ENCODE peak calls at places on chromosomes 2 and 18, in nine cellular contexts. O is A549; G is tibial artery; M is HCT116; C is GM23338; V is thoracic aorta; X is foreskin keratinocyte; N is heart left ventricle; A is CD8-positive, alpha-beta memory T cell. K is an unnamed sample.

GRCh38 chr2:63506350-63506749 is 81.9 kb downstream of the WDPCP start:
- DNase-seq in A (no peak), M (no peak), X (no peak), G (no peak), N (no peak), V (no peak), O (no peak), C (no peak), K (no peak)

GRCh38 chr18:34458371-34458770 is 233.7 kb upstream of the NOL4 start:
- DNase-seq in C (no peak), G (no peak), M (no peak), V (no peak), N (no peak), X (no peak), O (no peak), A (no peak), K (no peak)

GRCh38 chr2:191020742-191021381 is 6.9 kb upstream of the STAT1 start:
- DNase-seq in X (peak; percentile 75), C (no peak), N (peak; percentile 45), A (no peak), O (peak; percentile 67), V (no peak), G (peak; percentile 68), M (no peak), K (peak; percentile 36)

GRCh38 chr18:985301-985700 is 80.6 kb downstream of the ADCYAP1 start:
- DNase-seq in V (no peak), O (no peak), X (no peak), C (peak; percentile 68), A (no peak), N (peak; percentile 45), M (no peak), G (no peak), K (no peak)

GRCh38 chr2:213238753-213239591 is 45.3 kb upstream of the SPAG16 start:
- DNase-seq in N (no peak), O (peak; percentile 58), X (peak; percentile 88), G (peak; percentile 34), A (no peak), C (no peak), M (peak; percentile 36), V (no peak), K (no peak)

GRCh38 chr2:57696016-57696415 is 350.6 kb upstream of the VRK2 start:
- DNase-seq in G (no peak), M (peak; percentile 19), A (no peak), O (peak; percentile 14), X (peak; percentile 76), N (no peak), V (no peak), C (no peak), K (no peak)

GRCh38 chr2:95179451-95179850 is 13.8 kb downstream of the ZNF2 start:
- DNase-seq in N (peak; percentile 59), C (no peak), A (no peak), G (no peak), O (no peak), V (no peak), X (no peak), M (no peak), K (no peak)

GRCh38 chr2:20430461-20431302 is 16.2 kb upstream of the RHOB start:
- DNase-seq in C (no peak), O (no peak), V (no peak), A (no peak), M (no peak), N (no peak), X (peak; percentile 84), G (no peak), K (no peak)

GRCh38 chr2:174625031-174625430 is 27.4 kb upstream of the WIPF1 start:
- DNase-seq in N (no peak), A (no peak), G (no peak), C (no peak), O (no peak), X (no peak), M (no peak), V (no peak), K (no peak)

GRCh38 chr2:152577611-152578010 is 139.7 kb downstream of the PRPF40A start:
- DNase-seq in G (no peak), C (no peak), X (no peak), N (no peak), M (no peak), V (no peak), A (no peak), O (no peak), K (no peak)

GRCh38 chr2:63446658-63447057 is 141.6 kb downstream of the WDPCP start:
- DNase-seq in C (no peak), A (no peak), M (no peak), V (no peak), X (peak; percentile 74), G (no peak), O (no peak), N (no peak), K (no peak)

GRCh38 chr2:215290980-215291599 is 20.8 kb upstream of the ATIC start:
- DNase-seq in C (no peak), N (no peak), V (no peak), A (no peak), M (no peak), X (no peak), G (no peak), O (no peak), K (no peak)

GRCh38 chr2:96116879-96117533 is 635 bp upstream of the ADRA2B start:
- DNase-seq in C (peak; percentile 78), X (peak; percentile 28), N (peak; percentile 51), A (peak; percentile 63), M (no peak), G (no peak), V (no peak), O (peak; percentile 40), K (peak; percentile 90)

GRCh38 chr2:1032030-1032429 is 81.4 kb downstream of the SNTG2 start:
- DNase-seq in M (no peak), O (no peak), N (no peak), C (no peak), X (no peak), A (peak; percentile 1), V (no peak), G (no peak), K (no peak)

GRCh38 chr2:128026422-128027277 is 1.2 kb downstream of the SAP130 start:
- DNase-seq in V (peak; percentile 4), O (no peak), G (peak; percentile 29), N (no peak), A (peak; percentile 1), M (no peak), C (peak; percentile 47), X (no peak), K (no peak)

GRCh38 chr18:28666216-28666615 is 489.3 kb upstream of the CDH2 start:
- DNase-seq in A (no peak), M (no peak), X (no peak), V (no peak), O (no peak), G (no peak), N (no peak), C (no peak), K (no peak)

GRCh38 chr2:98026927-98027522 is 31.3 kb upstream of the TMEM131 start:
- DNase-seq in M (no peak), O (no peak), G (no peak), X (no peak), V (no peak), C (no peak), A (no peak), N (no peak), K (no peak)

GRCh38 chr2:165469417-165469816 is at the start of gene CSRNP3:
- DNase-seq in N (peak; percentile 70), G (peak; percentile 22), A (no peak), V (no peak), M (peak; percentile 12), X (peak; percentile 89), C (peak; percentile 95), O (peak; percentile 72), K (peak; percentile 73)

GRCh38 chr2:192090878-192091277 is 103.9 kb downstream of the TMEFF2 start:
- DNase-seq in G (no peak), M (no peak), V (no peak), N (no peak), A (no peak), X (no peak), O (no peak), C (peak; percentile 21), K (no peak)

GRCh38 chr2:231924889-231925275 is 1.3 kb downstream of the NPPC start:
- DNase-seq in A (no peak), C (no peak), O (no peak), X (no peak), N (no peak), G (no peak), M (no peak), V (no peak), K (no peak)

GRCh38 chr2:231922311-231922710 is 3.9 kb downstream of the NPPC start:
- DNase-seq in G (peak; percentile 1), A (no peak), O (no peak), N (no peak), M (no peak), X (no peak), C (no peak), V (no peak), K (peak; percentile 20)

GRCh38 chr2:231922945-231923344 is 3.3 kb downstream of the NPPC start:
- DNase-seq in N (no peak), A (no peak), M (no peak), G (peak; percentile 9), X (no peak), C (no peak), V (no peak), O (no peak), K (no peak)

GRCh38 chr2:231925303-231926179 is 655 bp downstream of the NPPC start:
- DNase-seq in A (peak; percentile 43), C (peak; percentile 94), N (peak; percentile 82), M (peak; percentile 47), V (peak; percentile 28), X (peak; percentile 37), G (peak; percentile 76), O (peak; percentile 88), K (peak; percentile 69)

GRCh38 chr2:231923951-231924888 is 2.0 kb downstream of the NPPC start:
- DNase-seq in X (no peak), G (no peak), N (no peak), A (no peak), M (no peak), C (no peak), V (no peak), O (no peak), K (no peak)
- H3K4me1 ChIP-seq in X (no peaks in the 10 kb centered on the region), G (no peaks in the 10 kb centered on the region), N (peaks cover 19% of the 10 kb centered on the region), A (peaks cover 11% of the 10 kb centered on the region), M (peaks cover 8% of the 10 kb centered on the region), C (no peaks in the 10 kb centered on the region), V (peaks cover 12% of the 10 kb centered on the region), O (peaks cover 4% of the 10 kb centered on the region), K (peaks cover 10% of the 10 kb centered on the region)

GRCh38 chr2:43073373-43073772 is 153.0 kb downstream of the ZFP36L2 start:
- DNase-seq in N (peak; percentile 82), G (peak; percentile 59), X (peak; percentile 98), V (no peak), C (no peak), O (peak; percentile 64), A (no peak), M (no peak), K (no peak)
- H3K4me1 ChIP-seq in N (peaks cover 39% of the 10 kb centered on the region), G (no peaks in the 10 kb centered on the region), X (peaks cover 31% of the 10 kb centered on the region), V (peaks cover 54% of the 10 kb centered on the region), C (no peaks in the 10 kb centered on the region), O (peaks cover 56% of the 10 kb centered on the region), A (no peaks in the 10 kb centered on the region), M (no peaks in the 10 kb centered on the region), K (peaks cover 19% of the 10 kb centered on the region)

GRCh38 chr18:78538669-78539440 is 440.8 kb upstream of the SALL3 start:
- DNase-seq in C (no peak), X (no peak), G (no peak), N (no peak), M (no peak), O (no peak), V (no peak), A (no peak), K (no peak)
- H3K4me1 ChIP-seq in C (no peaks in the 10 kb centered on the region), X (no peaks in the 10 kb centered on the region), G (no peaks in the 10 kb centered on the region), N (no peaks in the 10 kb centered on the region), M (no peaks in the 10 kb centered on the region), O (no peaks in the 10 kb centered on the region), V (peaks cover 3% of the 10 kb centered on the region), A (no peaks in the 10 kb centered on the region), K (no peaks in the 10 kb centered on the region)

GRCh38 chr2:120892967-120893667 is 157.4 kb downstream of the GLI2 start:
- DNase-seq in N (peak; percentile 17), X (no peak), O (no peak), V (no peak), M (no peak), C (no peak), A (no peak), G (no peak), K (no peak)
- H3K4me1 ChIP-seq in N (no peaks in the 10 kb centered on the region), X (no peaks in the 10 kb centered on the region), O (peaks cover 35% of the 10 kb centered on the region), V (peaks cover 8% of the 10 kb centered on the region), M (no peaks in the 10 kb centered on the region), C (peaks cover 24% of the 10 kb centered on the region), A (no peaks in the 10 kb centered on the region), G (no peaks in the 10 kb centered on the region), K (no peaks in the 10 kb centered on the region)

K was measured in pancreas.